ENCODE peak calls at places on chromosomes 1 and 21, in nine cellular contexts. One of them, this sample, is unnamed. For H3K4me1, the result is how much of the 10 kb centered on the place peaks cover.

GRCh38 chr1:44227211-44227610 is 13.9 kb downstream of the DMAP1 start:
- DNase-seq in cardiac muscle cell: no peak
- DNase-seq in PC-3: no peak
- DNase-seq in tibial artery: no peak
- DNase-seq in neural progenitor cell: no peak
- DNase-seq in left ventricle myocardium inferior: no peak
- DNase-seq in aorta: no peak
- DNase-seq in lower lobe of right lung: peak
- DNase-seq in uterus: no peak
- DNase-seq in this sample: no peak

GRCh38 chr1:65195495-65196417 is 47.8 kb downstream of the AK4 start:
- DNase-seq in PC-3: no peak
- DNase-seq in left ventricle myocardium inferior: no peak
- DNase-seq in cardiac muscle cell: no peak
- DNase-seq in neural progenitor cell: no peak
- DNase-seq in aorta: no peak
- DNase-seq in lower lobe of right lung: no peak
- DNase-seq in tibial artery: no peak
- DNase-seq in uterus: no peak
- DNase-seq in this sample: no peak

GRCh38 chr21:25952306-25952705 is 217.5 kb downstream of the GABPA start:
- DNase-seq in uterus: no peak
- DNase-seq in neural progenitor cell: no peak
- DNase-seq in PC-3: no peak
- DNase-seq in left ventricle myocardium inferior: no peak
- DNase-seq in lower lobe of right lung: no peak
- DNase-seq in tibial artery: no peak
- DNase-seq in aorta: no peak
- DNase-seq in cardiac muscle cell: no peak
- DNase-seq in this sample: no peak

GRCh38 chr1:239896569-239896968 is 195.1 kb upstream of the FMN2 start:
- DNase-seq in uterus: no peak
- DNase-seq in PC-3: no peak
- DNase-seq in left ventricle myocardium inferior: no peak
- DNase-seq in tibial artery: no peak
- DNase-seq in neural progenitor cell: no peak
- DNase-seq in cardiac muscle cell: no peak
- DNase-seq in aorta: no peak
- DNase-seq in lower lobe of right lung: no peak
- DNase-seq in this sample: no peak

GRCh38 chr1:178541829-178542553 is 29.1 kb downstream of the TEX35 start:
- DNase-seq in uterus: peak
- DNase-seq in tibial artery: peak
- DNase-seq in cardiac muscle cell: peak
- DNase-seq in aorta: peak
- DNase-seq in neural progenitor cell: peak
- DNase-seq in PC-3: peak
- DNase-seq in lower lobe of right lung: peak
- DNase-seq in left ventricle myocardium inferior: no peak
- DNase-seq in this sample: peak

GRCh38 chr21:44527983-44528633 is 11.9 kb downstream of the KRTAP10-1 start:
- DNase-seq in PC-3: no peak
- DNase-seq in left ventricle myocardium inferior: peak
- DNase-seq in cardiac muscle cell: no peak
- DNase-seq in aorta: peak
- DNase-seq in neural progenitor cell: no peak
- DNase-seq in lower lobe of right lung: peak
- DNase-seq in uterus: peak
- DNase-seq in tibial artery: peak
- DNase-seq in this sample: no peak

GRCh38 chr1:218397752-218398339 is 52.7 kb downstream of the TGFB2 start:
- DNase-seq in cardiac muscle cell: peak
- DNase-seq in lower lobe of right lung: no peak
- DNase-seq in aorta: no peak
- DNase-seq in tibial artery: no peak
- DNase-seq in neural progenitor cell: no peak
- DNase-seq in PC-3: peak
- DNase-seq in uterus: no peak
- DNase-seq in left ventricle myocardium inferior: no peak
- DNase-seq in this sample: peak

GRCh38 chr1:113793878-113794834 is 18.1 kb downstream of the RSBN1 start:
- DNase-seq in uterus: no peak
- DNase-seq in tibial artery: no peak
- DNase-seq in cardiac muscle cell: peak
- DNase-seq in PC-3: no peak
- DNase-seq in neural progenitor cell: no peak
- DNase-seq in lower lobe of right lung: no peak
- DNase-seq in aorta: no peak
- DNase-seq in left ventricle myocardium inferior: no peak
- DNase-seq in this sample: peak

GRCh38 chr1:12460911-12461621 is 156.9 kb downstream of the DHRS3 start:
- DNase-seq in left ventricle myocardium inferior: peak
- DNase-seq in PC-3: no peak
- DNase-seq in tibial artery: peak
- DNase-seq in cardiac muscle cell: peak
- DNase-seq in neural progenitor cell: peak
- DNase-seq in aorta: peak
- DNase-seq in uterus: no peak
- DNase-seq in lower lobe of right lung: no peak
- DNase-seq in this sample: no peak

GRCh38 chr1:202589190-202589680 is 121.0 kb downstream of the SYT2 start:
- DNase-seq in left ventricle myocardium inferior: peak
- DNase-seq in neural progenitor cell: no peak
- DNase-seq in lower lobe of right lung: no peak
- DNase-seq in PC-3: peak
- DNase-seq in aorta: peak
- DNase-seq in cardiac muscle cell: peak
- DNase-seq in uterus: peak
- DNase-seq in tibial artery: peak
- DNase-seq in this sample: peak

GRCh38 chr1:211305044-211305443 is 21.6 kb upstream of the TRAF5 start:
- DNase-seq in lower lobe of right lung: no peak
- DNase-seq in uterus: no peak
- DNase-seq in left ventricle myocardium inferior: no peak
- DNase-seq in aorta: no peak
- DNase-seq in PC-3: no peak
- DNase-seq in tibial artery: no peak
- DNase-seq in neural progenitor cell: no peak
- DNase-seq in cardiac muscle cell: no peak
- DNase-seq in this sample: no peak

GRCh38 chr1:22332166-22332717 is 119.4 kb upstream of the ZBTB40 start:
- DNase-seq in left ventricle myocardium inferior: no peak
- DNase-seq in tibial artery: no peak
- DNase-seq in PC-3: no peak
- DNase-seq in cardiac muscle cell: no peak
- DNase-seq in aorta: no peak
- DNase-seq in neural progenitor cell: no peak
- DNase-seq in uterus: no peak
- DNase-seq in lower lobe of right lung: no peak
- DNase-seq in this sample: peak

GRCh38 chr1:31954607-31955283 is 16.6 kb upstream of the PTP4A2 start:
- DNase-seq in lower lobe of right lung: peak
- DNase-seq in PC-3: peak
- DNase-seq in left ventricle myocardium inferior: peak
- DNase-seq in cardiac muscle cell: no peak
- DNase-seq in tibial artery: peak
- DNase-seq in uterus: peak
- DNase-seq in neural progenitor cell: peak
- DNase-seq in aorta: peak
- DNase-seq in this sample: peak

GRCh38 chr21:36355071-36355680 is 30.0 kb upstream of the CHAF1B start:
- DNase-seq in PC-3: no peak
- DNase-seq in uterus: no peak
- DNase-seq in neural progenitor cell: no peak
- DNase-seq in lower lobe of right lung: no peak
- DNase-seq in aorta: no peak
- DNase-seq in tibial artery: no peak
- DNase-seq in cardiac muscle cell: no peak
- DNase-seq in left ventricle myocardium inferior: no peak
- DNase-seq in this sample: no peak

GRCh38 chr1:183209533-183210158 is 23.6 kb downstream of the LAMC2 start:
- DNase-seq in cardiac muscle cell: no peak
- DNase-seq in neural progenitor cell: no peak
- DNase-seq in lower lobe of right lung: no peak
- DNase-seq in aorta: no peak
- DNase-seq in PC-3: peak
- DNase-seq in left ventricle myocardium inferior: no peak
- DNase-seq in tibial artery: no peak
- DNase-seq in uterus: no peak
- DNase-seq in this sample: peak

GRCh38 chr1:100387644-100388350 is 35.5 kb downstream of the CDC14A start:
- DNase-seq in lower lobe of right lung: no peak
- DNase-seq in left ventricle myocardium inferior: no peak
- DNase-seq in aorta: no peak
- DNase-seq in neural progenitor cell: no peak
- DNase-seq in cardiac muscle cell: no peak
- DNase-seq in PC-3: no peak
- DNase-seq in tibial artery: no peak
- DNase-seq in uterus: no peak
- DNase-seq in this sample: no peak

GRCh38 chr1:53133261-53134041 is 9.0 kb downstream of the SLC1A7 start:
- DNase-seq in tibial artery: no peak
- DNase-seq in cardiac muscle cell: no peak
- DNase-seq in uterus: peak
- DNase-seq in left ventricle myocardium inferior: no peak
- DNase-seq in PC-3: no peak
- DNase-seq in lower lobe of right lung: no peak
- DNase-seq in neural progenitor cell: no peak
- DNase-seq in aorta: peak
- DNase-seq in this sample: no peak

GRCh38 chr1:37602750-37603694 is 7.3 kb upstream of the GNL2 start:
- DNase-seq in cardiac muscle cell: peak
- DNase-seq in uterus: no peak
- DNase-seq in PC-3: peak
- DNase-seq in neural progenitor cell: peak
- DNase-seq in lower lobe of right lung: no peak
- DNase-seq in tibial artery: no peak
- DNase-seq in aorta: no peak
- DNase-seq in left ventricle myocardium inferior: no peak
- DNase-seq in this sample: peak

GRCh38 chr1:204402391-204402790 is 9.2 kb downstream of the PPP1R15B start:
- DNase-seq in aorta: no peak
- DNase-seq in cardiac muscle cell: no peak
- DNase-seq in tibial artery: no peak
- DNase-seq in lower lobe of right lung: no peak
- DNase-seq in PC-3: no peak
- DNase-seq in neural progenitor cell: no peak
- DNase-seq in left ventricle myocardium inferior: no peak
- DNase-seq in uterus: no peak
- DNase-seq in this sample: no peak

GRCh38 chr21:24217141-24217540 is 1390.1 kb downstream of the MRPL39 start:
- DNase-seq in left ventricle myocardium inferior: no peak
- DNase-seq in cardiac muscle cell: no peak
- DNase-seq in lower lobe of right lung: no peak
- DNase-seq in uterus: no peak
- DNase-seq in neural progenitor cell: no peak
- DNase-seq in tibial artery: no peak
- DNase-seq in PC-3: peak
- DNase-seq in aorta: no peak
- DNase-seq in this sample: no peak

GRCh38 chr1:11045428-11046269 is 1.4 kb downstream of the MASP2 start:
- DNase-seq in aorta: peak
- DNase-seq in left ventricle myocardium inferior: no peak
- DNase-seq in cardiac muscle cell: peak
- DNase-seq in uterus: no peak
- DNase-seq in lower lobe of right lung: peak
- DNase-seq in PC-3: no peak
- DNase-seq in neural progenitor cell: peak
- DNase-seq in tibial artery: no peak
- DNase-seq in this sample: no peak

GRCh38 chr1:20717452-20718342 is at the start of gene KIF17:
- DNase-seq in cardiac muscle cell: peak
- DNase-seq in uterus: peak
- DNase-seq in aorta: peak
- DNase-seq in left ventricle myocardium inferior: peak
- DNase-seq in PC-3: peak
- DNase-seq in neural progenitor cell: peak
- DNase-seq in lower lobe of right lung: peak
- DNase-seq in tibial artery: peak
- DNase-seq in this sample: peak

GRCh38 chr1:154414606-154415005 is 9.5 kb downstream of the IL6R start:
- DNase-seq in tibial artery: peak
- DNase-seq in uterus: no peak
- DNase-seq in cardiac muscle cell: no peak
- DNase-seq in aorta: peak
- DNase-seq in lower lobe of right lung: peak
- DNase-seq in left ventricle myocardium inferior: peak
- DNase-seq in neural progenitor cell: no peak
- DNase-seq in PC-3: no peak
- DNase-seq in this sample: no peak

GRCh38 chr1:19466112-19466561 is 19.2 kb downstream of the CAPZB start:
- DNase-seq in cardiac muscle cell: no peak
- DNase-seq in neural progenitor cell: no peak
- DNase-seq in tibial artery: no peak
- DNase-seq in lower lobe of right lung: no peak
- DNase-seq in PC-3: no peak
- DNase-seq in uterus: no peak
- DNase-seq in left ventricle myocardium inferior: no peak
- DNase-seq in aorta: no peak
- DNase-seq in this sample: no peak
- H3K4me1 ChIP-seq in cardiac muscle cell: under half
- H3K4me1 ChIP-seq in neural progenitor cell: under half
- H3K4me1 ChIP-seq in tibial artery: half or more
- H3K4me1 ChIP-seq in lower lobe of right lung: half or more
- H3K4me1 ChIP-seq in PC-3: under half
- H3K4me1 ChIP-seq in uterus: under half
- H3K4me1 ChIP-seq in left ventricle myocardium inferior: half or more
- H3K4me1 ChIP-seq in aorta: under half
- H3K4me1 ChIP-seq in this sample: half or more

GRCh38 chr1:81467433-81467832 is 333.3 kb upstream of the ADGRL2 start:
- DNase-seq in uterus: no peak
- DNase-seq in tibial artery: no peak
- DNase-seq in lower lobe of right lung: no peak
- DNase-seq in left ventricle myocardium inferior: no peak
- DNase-seq in neural progenitor cell: peak
- DNase-seq in cardiac muscle cell: no peak
- DNase-seq in aorta: no peak
- DNase-seq in PC-3: no peak
- DNase-seq in this sample: no peak
- H3K4me1 ChIP-seq in uterus: under half
- H3K4me1 ChIP-seq in tibial artery: under half
- H3K4me1 ChIP-seq in lower lobe of right lung: under half
- H3K4me1 ChIP-seq in left ventricle myocardium inferior: under half
- H3K4me1 ChIP-seq in neural progenitor cell: half or more
- H3K4me1 ChIP-seq in cardiac muscle cell: under half
- H3K4me1 ChIP-seq in aorta: under half
- H3K4me1 ChIP-seq in PC-3: under half
- H3K4me1 ChIP-seq in this sample: under half

GRCh38 chr21:37982496-37983318 is 66.5 kb upstream of the KCNJ6 start:
- DNase-seq in aorta: no peak
- DNase-seq in uterus: no peak
- DNase-seq in left ventricle myocardium inferior: no peak
- DNase-seq in PC-3: peak
- DNase-seq in cardiac muscle cell: no peak
- DNase-seq in neural progenitor cell: no peak
- DNase-seq in tibial artery: no peak
- DNase-seq in lower lobe of right lung: no peak
- DNase-seq in this sample: no peak
- H3K4me1 ChIP-seq in aorta: under half
- H3K4me1 ChIP-seq in uterus: under half
- H3K4me1 ChIP-seq in left ventricle myocardium inferior: under half
- H3K4me1 ChIP-seq in PC-3: under half
- H3K4me1 ChIP-seq in cardiac muscle cell: under half
- H3K4me1 ChIP-seq in neural progenitor cell: under half
- H3K4me1 ChIP-seq in tibial artery: under half
- H3K4me1 ChIP-seq in lower lobe of right lung: under half
- H3K4me1 ChIP-seq in this sample: under half

GRCh38 chr1:153342178-153342577 is 6.5 kb downstream of the PGLYRP4 start:
- DNase-seq in tibial artery: no peak
- DNase-seq in lower lobe of right lung: no peak
- DNase-seq in neural progenitor cell: no peak
- DNase-seq in PC-3: no peak
- DNase-seq in cardiac muscle cell: no peak
- DNase-seq in aorta: no peak
- DNase-seq in uterus: no peak
- DNase-seq in left ventricle myocardium inferior: no peak
- DNase-seq in this sample: no peak
- H3K4me1 ChIP-seq in tibial artery: under half
- H3K4me1 ChIP-seq in lower lobe of right lung: under half
- H3K4me1 ChIP-seq in neural progenitor cell: under half
- H3K4me1 ChIP-seq in PC-3: under half
- H3K4me1 ChIP-seq in cardiac muscle cell: half or more
- H3K4me1 ChIP-seq in aorta: under half
- H3K4me1 ChIP-seq in uterus: under half
- H3K4me1 ChIP-seq in left ventricle myocardium inferior: under half
- H3K4me1 ChIP-seq in this sample: under half